ENCODE peak calls at places on chromosome 17, in five cellular contexts. Q is A549; R is CD8-positive, alpha-beta T cell; N is PC-9; L is neural progenitor cell. A is an unnamed sample.

GRCh38 chr17:28760987-28761562 is 17.3 kb downstream of the TRAF4 start:
- DNase-seq in R (no peak), L (peak; percentile 64), Q (no peak), N (peak; percentile 81), A (peak; percentile 71)

GRCh38 chr17:7707446-7707845 is 2.4 kb downstream of the EFNB3 start:
- DNase-seq in Q (no peak), R (no peak), N (no peak), L (peak; percentile 64), A (no peak)

GRCh38 chr17:39915559-39915958 is 2.9 kb downstream of the GSDMB start:
- DNase-seq in R (no peak), N (no peak), L (no peak), Q (no peak), A (no peak)

GRCh38 chr17:39064814-39065213 is 86.6 kb downstream of the PLXDC1 start:
- DNase-seq in N (peak; percentile 19), R (no peak), Q (no peak), L (no peak), A (no peak)

GRCh38 chr17:40540448-40540847 is 24.8 kb downstream of the CCR7 start:
- DNase-seq in Q (no peak), L (no peak), N (no peak), R (no peak), A (no peak)

GRCh38 chr17:78474631-78475146 is 96.2 kb downstream of the PGS1 start:
- DNase-seq in N (no peak), L (no peak), Q (no peak), R (no peak), A (no peak)

GRCh38 chr17:9790889-9791876 is at the start of gene DHRS7C:
- DNase-seq in N (no peak), Q (no peak), L (peak; percentile 26), R (no peak), A (no peak)

GRCh38 chr17:74919440-74920305 is 3.4 kb downstream of the USH1G start:
- DNase-seq in Q (peak; percentile 80), R (no peak), N (peak; percentile 37), L (peak; percentile 56), A (peak; percentile 39)

GRCh38 chr17:7632492-7632894 is 2.6 kb downstream of the SHBG start:
- DNase-seq in N (no peak), R (no peak), Q (peak; percentile 71), L (peak; percentile 70), A (peak; percentile 52)

GRCh38 chr17:73240561-73240960 is 21.1 kb downstream of the CPSF4L start:
- DNase-seq in N (no peak), L (no peak), R (no peak), Q (no peak), A (no peak)
- H3K4me1 ChIP-seq in N (no peaks in the 10 kb centered on the region), L (no peaks in the 10 kb centered on the region), R (peaks cover 17% of the 10 kb centered on the region), Q (no peaks in the 10 kb centered on the region), A (peaks cover 28% of the 10 kb centered on the region)

DNA sequence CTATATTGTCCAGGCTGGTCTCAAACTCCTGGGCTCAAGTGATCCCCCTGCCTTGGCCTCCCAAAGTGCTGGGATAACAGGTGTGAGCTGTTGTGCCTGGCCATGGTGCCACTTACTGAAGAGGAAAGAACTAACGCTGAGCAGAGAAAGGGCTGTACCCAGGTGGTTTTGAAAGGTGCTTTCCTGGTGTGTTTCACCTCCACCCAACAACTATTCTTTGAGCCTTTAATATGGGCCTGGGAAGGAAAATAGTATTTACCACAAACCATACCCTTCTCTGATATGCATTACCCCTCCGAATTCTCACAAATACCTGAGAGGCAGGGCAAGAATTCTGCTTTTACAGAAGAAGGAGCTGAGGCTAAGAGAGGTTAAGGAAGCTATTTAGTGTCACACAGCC is 24.8 kb downstream of the KPNA2 start:
- DNase-seq in L (no peak), N (no peak), Q (no peak), R (no peak), A (no peak)
- TF ChIP-seq CTCF in L (no peak), N (no peak), Q (no peak), R (no peak), A (no peak)

GRCh38 chr17:81138083-81138482 is 27.2 kb upstream of the PVALEF start:
- DNase-seq in N (no peak), L (no peak), Q (no peak), R (no peak), A (no peak)

GRCh38 chr17:81140695-81141094 is 24.6 kb upstream of the PVALEF start:
- DNase-seq in R (no peak), N (no peak), Q (no peak), L (no peak), A (no peak)

GRCh38 chr17:81139428-81139827 is 25.9 kb upstream of the PVALEF start:
- DNase-seq in L (no peak), N (no peak), R (no peak), Q (no peak), A (no peak)

GRCh38 chr17:81138500-81138899 is 26.8 kb upstream of the PVALEF start:
- DNase-seq in N (no peak), R (no peak), L (no peak), Q (no peak), A (no peak)

DNA sequence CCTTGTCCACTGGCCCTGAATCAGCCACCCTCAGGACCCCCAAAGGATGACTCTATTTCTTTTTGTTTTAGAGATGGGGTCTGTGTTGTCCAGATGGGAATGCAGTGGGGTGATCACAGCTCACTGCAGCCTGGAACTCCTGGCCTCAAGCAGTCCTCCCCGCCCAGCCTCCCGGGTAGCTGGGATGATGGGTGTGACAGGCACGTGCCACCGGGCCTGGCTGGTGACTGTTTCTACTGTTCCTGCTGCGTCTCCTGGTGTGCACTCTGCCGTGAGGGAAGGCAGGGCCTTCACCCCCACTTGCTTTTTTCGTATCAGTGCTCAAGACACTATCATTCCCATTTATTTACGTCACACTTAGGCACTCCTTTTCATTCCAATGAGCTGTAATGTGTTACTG is 25.3 kb upstream of the PVALEF start:
- DNase-seq in R (no peak), Q (no peak), N (no peak), L (no peak), A (no peak)
- H3K27ac ChIP-seq in R (no peak overlapping the region), Q (no peak overlapping the region), N (no peak overlapping the region), L (no peak overlapping the region), A (no peak overlapping the region)

DNA sequence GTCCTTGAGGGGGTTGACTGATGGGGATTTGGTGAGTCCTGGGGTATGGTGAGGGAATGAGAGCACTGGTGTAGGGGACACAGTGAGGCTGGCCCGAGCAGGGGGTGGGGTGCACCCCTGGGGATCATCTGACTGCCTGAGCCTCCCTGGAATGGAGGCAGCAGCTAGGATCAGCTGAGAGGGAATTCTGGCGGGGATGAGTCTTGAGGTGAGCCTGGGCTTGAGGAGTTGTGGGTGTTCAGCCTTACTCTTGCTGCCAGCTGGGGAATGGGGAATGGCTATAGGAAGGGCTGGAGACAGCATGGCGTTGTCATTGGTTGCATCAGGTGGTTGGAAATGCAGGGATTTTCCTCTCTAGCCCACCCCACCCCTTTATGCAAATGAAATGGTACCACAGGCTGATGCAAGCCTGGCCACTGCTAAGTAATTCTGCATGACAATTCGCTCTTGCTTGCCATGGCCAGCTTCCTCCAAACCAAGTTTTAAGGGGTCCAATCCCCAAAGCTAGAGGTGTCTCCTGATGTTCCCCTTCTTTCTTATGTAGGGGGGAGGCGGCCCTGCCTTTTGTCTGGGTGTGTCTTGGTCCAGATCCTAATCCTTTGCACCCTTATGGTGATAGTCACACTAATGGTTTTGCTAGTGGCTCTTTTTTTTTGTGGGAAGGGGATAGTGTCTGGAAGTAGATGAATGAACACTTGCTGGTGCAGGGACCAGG is 7.5 kb downstream of the NFE2L1 start:
- DNase-seq in Q (peak; percentile 78), L (peak; percentile 33), R (no peak), N (no peak), A (no peak)
- H3K4me1 ChIP-seq in Q (peaks cover 60% of the 10 kb centered on the region), L (peaks cover 32% of the 10 kb centered on the region), R (peaks cover 23% of the 10 kb centered on the region), N (peaks cover 45% of the 10 kb centered on the region), A (peaks cover 49% of the 10 kb centered on the region)

GRCh38 chr17:79956853-79957252 is 78.8 kb downstream of the TBC1D16 start:
- DNase-seq in Q (no peak), R (no peak), N (no peak), L (no peak), A (no peak)

GRCh38 chr17:79955961-79956735 is 79.5 kb downstream of the TBC1D16 start:
- DNase-seq in N (no peak), L (no peak), R (no peak), Q (no peak), A (no peak)

GRCh38 chr17:79965806-79966205 is 69.9 kb downstream of the TBC1D16 start:
- DNase-seq in N (no peak), L (no peak), R (no peak), Q (no peak), A (peak; percentile 79)

GRCh38 chr17:79959042-79959441 is 76.6 kb downstream of the TBC1D16 start:
- DNase-seq in N (no peak), Q (no peak), L (no peak), R (no peak), A (no peak)

DNA sequence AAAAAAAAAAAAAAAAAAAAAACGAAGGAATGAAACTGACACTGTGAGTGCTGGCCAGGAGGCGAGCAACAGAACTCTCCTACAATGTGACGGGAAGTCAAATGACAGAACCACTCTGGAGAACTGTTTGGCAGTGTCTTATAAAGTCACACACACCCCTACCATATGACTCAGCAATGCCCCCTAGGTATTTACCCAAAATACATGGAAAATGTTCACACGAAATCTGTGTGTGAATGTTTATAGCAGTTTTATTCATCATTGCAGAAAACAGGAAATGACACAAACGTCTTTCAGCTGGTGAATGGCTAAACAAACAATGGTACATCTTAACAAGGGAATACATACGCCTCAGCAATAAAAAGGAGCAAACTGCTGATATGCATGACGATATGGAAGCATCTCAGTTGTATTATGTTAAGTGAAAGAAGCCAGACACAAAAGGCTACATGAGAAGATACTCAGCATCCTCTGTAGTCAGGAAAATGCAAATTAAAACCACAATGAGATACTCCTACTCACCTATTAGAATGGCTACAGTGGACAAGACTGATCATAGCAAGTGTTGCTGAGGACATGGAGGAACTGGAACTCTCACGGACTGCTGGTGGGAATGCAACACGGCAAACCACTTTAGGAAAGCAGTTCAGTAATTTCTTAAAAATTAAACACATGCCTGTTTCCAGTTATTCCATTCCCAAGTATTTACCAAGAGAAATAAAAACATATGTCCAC is 74.7 kb downstream of the TBC1D16 start:
- DNase-seq in N (no peak), L (no peak), Q (peak; percentile 33), R (no peak), A (peak; percentile 0)
- TF ChIP-seq CTCF in N (no peak), L (no peak), Q (no peak), R (no peak), A (no peak)

GRCh38 chr17:43517615-43518386 is 28.3 kb downstream of the ETV4 start:
- DNase-seq in R (no peak), Q (no peak), N (no peak), L (no peak), A (no peak)
- H3K27ac ChIP-seq in R (no peak overlapping the region), Q (no peak overlapping the region), N (no peak overlapping the region), L (no peak overlapping the region), A (no peak overlapping the region)

A was measured in body of pancreas.